ENCODE peak calls at places on chromosomes 3 and 15, in six cellular contexts. C is H7; Z is stimulated activated effector memory CD8-positive, alpha-beta T cell treated with anti-CD3 and anti-CD28 coated beads, Interleukin-12 subunit alpha, Interleukin-12 subunit beta, amount 100 ng/mL, for 72 hours; Q is progenitor cell of endocrine pancreas; H is H9; Y is AG08396. X is an unnamed sample.

GRCh38 chr3:142886938-142887337 is 1.9 kb downstream of the PCOLCE2 start:
- DNase-seq in Z (no peak), H (no peak), C (no peak), Y (peak), Q (no peak), X (no peak)

GRCh38 chr3:25781758-25782594 is 1.3 kb downstream of the NGLY1 start:
- DNase-seq in Z (no peak), H (no peak), C (no peak), Q (no peak), Y (no peak), X (no peak)

GRCh38 chr3:78788839-78789238 is 979.0 kb downstream of the ROBO1 start:
- DNase-seq in H (no peak), Y (no peak), Z (no peak), Q (no peak), C (no peak), X (no peak)

GRCh38 chr15:88708256-88709054 is 69.6 kb downstream of the ISG20 start:
- DNase-seq in Z (no peak), C (no peak), Y (peak), Q (no peak), H (no peak), X (no peak)

GRCh38 chr3:172317984-172318383 is 130.3 kb downstream of the GHSR start:
- DNase-seq in C (no peak), H (no peak), Q (no peak), Y (peak), Z (no peak), X (no peak)

GRCh38 chr3:174862101-174862500 is 3.0 kb downstream of the NAALADL2 start:
- DNase-seq in H (peak), Z (no peak), C (peak), Q (no peak), Y (no peak), X (no peak)

GRCh38 chr15:59191855-59192237 is 14.8 kb upstream of the LDHAL6B start:
- DNase-seq in H (no peak), Q (no peak), C (no peak), Z (no peak), Y (peak), X (no peak)

GRCh38 chr3:105253225-105253624 is 113.5 kb upstream of the ALCAM start:
- DNase-seq in Y (no peak), Q (no peak), C (no peak), H (no peak), Z (no peak), X (no peak)

GRCh38 chr3:151544164-151544548 is 83.3 kb upstream of the IGSF10 start:
- DNase-seq in C (no peak), Y (no peak), H (no peak), Q (no peak), Z (no peak), X (no peak)

X was measured in mesothelial cell of epicardium.